ENCODE peak calls at places on chromosomes 2 and 18, in seven cellular contexts. E is lower lobe of right lung; H is coronary artery; I is cardiac muscle cell; L is stomach; N is body of pancreas; B is CD8-positive, alpha-beta T cell. O is an unnamed sample.

GRCh38 chr2:27717070-27717453 is 53.4 kb downstream of the SLC4A1AP start:
- DNase-seq in H (no peak), B (no peak), N (no peak), L (no peak), I (peak), E (no peak), O (no peak)

GRCh38 chr18:13608791-13609552 is 117.4 kb downstream of the FAM210A start:
- DNase-seq in N (no peak), B (no peak), I (no peak), E (no peak), L (no peak), H (no peak), O (peak)

GRCh38 chr2:237291138-237291792 is 122.7 kb downstream of the COL6A3 start:
- DNase-seq in H (peak), E (peak), L (peak), I (peak), B (no peak), N (peak), O (peak)

GRCh38 chr18:1383465-1383864 is 478.8 kb downstream of the ADCYAP1 start:
- DNase-seq in L (no peak), H (no peak), I (no peak), E (no peak), B (no peak), N (no peak), O (no peak)

GRCh38 chr2:217987391-217987790 is 15.4 kb downstream of the TNS1 start:
- DNase-seq in N (no peak), E (no peak), H (no peak), L (no peak), B (no peak), I (no peak), O (no peak)

GRCh38 chr2:13201924-13202323 is 485.2 kb downstream of the TRIB2 start:
- DNase-seq in B (no peak), E (no peak), N (peak), I (no peak), L (no peak), H (no peak), O (no peak)

GRCh38 chr2:128466377-128467175 is 147.9 kb upstream of the HS6ST1 start:
- DNase-seq in E (no peak), B (no peak), L (peak), N (no peak), H (peak), I (no peak), O (peak)

GRCh38 chr2:109326306-109326705 is 197.3 kb downstream of the SH3RF3 start:
- DNase-seq in L (no peak), E (no peak), N (no peak), I (no peak), H (no peak), B (no peak), O (no peak)

GRCh38 chr2:30232027-30232800 is 880 bp downstream of the LBH start:
- DNase-seq in H (peak), I (peak), B (peak), E (peak), L (peak), N (peak), O (no peak)

GRCh38 chr2:72937356-72937669 is 20.0 kb downstream of the EMX1 start:
- DNase-seq in H (no peak), L (no peak), B (no peak), N (no peak), I (no peak), E (no peak), O (no peak)

GRCh38 chr18:55641501-55641900 is 53.5 kb upstream of the TCF4 start:
- DNase-seq in B (no peak), I (peak), H (no peak), L (no peak), N (no peak), E (no peak), O (no peak)

GRCh38 chr2:215870088-215870490 is 143.3 kb downstream of the MREG start:
- DNase-seq in L (no peak), N (peak), B (no peak), E (no peak), H (no peak), I (peak), O (no peak)

GRCh38 chr2:10326151-10326616 is 23.5 kb downstream of the HPCAL1 start:
- DNase-seq in I (no peak), L (no peak), H (no peak), B (no peak), N (no peak), E (no peak), O (no peak)

GRCh38 chr2:134347756-134348155 is 93.9 kb downstream of the MGAT5 start:
- DNase-seq in N (no peak), E (no peak), L (no peak), I (no peak), B (no peak), H (no peak), O (no peak)

GRCh38 chr2:239257511-239257937 is 143.3 kb downstream of the HDAC4 start:
- DNase-seq in I (peak), E (no peak), L (no peak), N (no peak), H (no peak), B (no peak), O (no peak)

GRCh38 chr2:236602678-236603077 is 33.1 kb downstream of the ACKR3 start:
- DNase-seq in H (no peak), B (no peak), I (no peak), N (no peak), E (no peak), L (no peak), O (no peak)

GRCh38 chr18:59921384-59921891 is 21.6 kb downstream of the PMAIP1 start:
- DNase-seq in I (no peak), N (no peak), H (no peak), B (no peak), E (no peak), L (no peak), O (peak)

GRCh38 chr18:62187543-62188378 is 706 bp downstream of the RELCH start:
- DNase-seq in N (peak), I (peak), H (peak), L (peak), B (no peak), E (peak), O (no peak)

GRCh38 chr2:241812730-241813079 is 3.7 kb downstream of the NEU4 start:
- DNase-seq in E (no peak), L (no peak), N (no peak), B (no peak), H (peak), I (no peak), O (no peak)

GRCh38 chr18:29853126-29853525 is 1189.4 kb downstream of the DSC3 start:
- DNase-seq in E (no peak), B (no peak), N (no peak), H (no peak), L (no peak), I (no peak), O (no peak)

GRCh38 chr2:233051241-233052149 is 8.6 kb upstream of the INPP5D start:
- DNase-seq in L (no peak), I (peak), N (peak), B (no peak), H (peak), E (peak), O (no peak)

GRCh38 chr2:168781191-168781818 is 21.1 kb upstream of the NOSTRIN start:
- DNase-seq in N (peak), E (no peak), B (no peak), L (peak), H (no peak), I (peak), O (no peak)

GRCh38 chr2:168780671-168781071 is 21.8 kb upstream of the NOSTRIN start:
- DNase-seq in H (no peak), B (no peak), N (peak), E (no peak), L (no peak), I (peak), O (no peak)

GRCh38 chr2:168784993-168785392 is 17.4 kb upstream of the NOSTRIN start:
- DNase-seq in I (no peak), E (no peak), H (no peak), N (no peak), B (no peak), L (no peak), O (no peak)

GRCh38 chr2:168787098-168787781 is 15.2 kb upstream of the NOSTRIN start:
- DNase-seq in H (no peak), B (no peak), E (no peak), N (no peak), L (no peak), I (no peak), O (no peak)

DNA sequence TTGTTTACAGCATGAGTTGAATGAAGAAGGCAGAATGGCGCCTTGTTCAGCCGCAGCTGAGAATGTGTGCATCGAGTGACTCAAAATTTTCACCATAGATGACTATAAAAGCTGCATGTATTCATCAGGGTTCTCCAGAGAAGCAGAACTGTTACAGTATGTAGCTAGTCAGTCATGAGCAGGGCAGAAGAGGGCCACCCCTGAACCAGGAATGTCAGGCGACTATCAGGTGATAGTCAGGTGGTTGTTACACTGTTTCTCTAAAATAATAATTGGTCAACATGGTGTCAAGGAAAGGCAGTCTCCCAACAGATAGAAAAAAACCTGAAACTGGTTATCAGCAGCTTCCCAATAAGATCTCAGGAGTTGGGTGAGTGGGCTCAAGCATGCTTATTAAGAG is 20.2 kb upstream of the NOSTRIN start:
- DNase-seq in B (no peak), L (no peak), N (no peak), H (no peak), E (no peak), I (no peak), O (no peak)
- H3K27ac ChIP-seq in B (no peak), L (no peak), N (no peak), H (no peak), E (no peak), I (no peak), O (no peak)

DNA sequence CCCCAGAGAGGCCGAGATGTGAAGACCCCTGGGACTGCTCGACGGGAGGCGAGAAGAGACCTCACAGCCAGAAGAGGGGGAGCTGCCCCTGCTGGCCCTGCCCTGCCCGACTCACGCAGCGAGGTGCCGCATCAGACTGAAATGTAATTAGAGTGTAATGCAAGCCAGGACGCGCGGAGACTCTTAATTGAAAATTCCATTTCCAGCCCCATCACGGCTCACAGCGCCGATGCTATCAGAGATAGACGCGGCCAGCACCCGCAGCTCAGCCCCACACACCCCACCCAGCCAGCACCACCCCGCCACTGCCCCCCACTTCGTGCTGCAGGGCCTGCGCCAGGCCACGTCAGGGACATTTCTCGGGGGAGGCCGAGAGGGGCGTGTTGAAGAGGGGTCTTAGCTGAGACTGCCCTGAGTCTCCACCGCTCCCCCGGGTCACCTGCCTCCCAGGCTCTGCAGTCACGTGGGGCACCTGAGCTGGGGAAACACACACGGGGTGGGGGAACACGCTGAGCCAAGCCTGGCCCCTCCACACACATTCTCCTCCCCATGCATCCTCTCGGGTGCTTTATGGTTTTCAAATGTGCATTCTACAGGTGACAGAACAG is 78.1 kb downstream of the TEX51 start:
- DNase-seq in I (no peak), H (no peak), L (no peak), B (no peak), E (no peak), N (no peak), O (no peak)
- H3K4me3 ChIP-seq in I (no peak), H (no peak), L (no peak), B (no peak), E (no peak), N (no peak), O (no peak)

GRCh38 chr18:11310476-11311086 is 161.2 kb upstream of the PIEZO2 start:
- DNase-seq in L (no peak), B (no peak), I (peak), H (no peak), N (peak), E (no peak), O (no peak)

GRCh38 chr18:11307716-11308115 is 158.3 kb upstream of the PIEZO2 start:
- DNase-seq in L (no peak), N (no peak), B (no peak), I (no peak), E (no peak), H (no peak), O (no peak)

GRCh38 chr18:11305507-11305906 is 156.1 kb upstream of the PIEZO2 start:
- DNase-seq in I (no peak), H (no peak), L (no peak), E (no peak), B (no peak), N (no peak), O (no peak)

GRCh38 chr18:11308499-11308898 is 159.1 kb upstream of the PIEZO2 start:
- DNase-seq in N (no peak), H (no peak), I (peak), E (no peak), L (no peak), B (no peak), O (no peak)

GRCh38 chr18:11309172-11309571 is 159.8 kb upstream of the PIEZO2 start:
- DNase-seq in L (no peak), I (peak), N (no peak), H (no peak), E (no peak), B (no peak), O (no peak)
- TF ChIP-seq CTCF in L (no peak), I (peak), N (no peak), H (no peak), E (no peak), B (no peak), O (no peak)

DNA sequence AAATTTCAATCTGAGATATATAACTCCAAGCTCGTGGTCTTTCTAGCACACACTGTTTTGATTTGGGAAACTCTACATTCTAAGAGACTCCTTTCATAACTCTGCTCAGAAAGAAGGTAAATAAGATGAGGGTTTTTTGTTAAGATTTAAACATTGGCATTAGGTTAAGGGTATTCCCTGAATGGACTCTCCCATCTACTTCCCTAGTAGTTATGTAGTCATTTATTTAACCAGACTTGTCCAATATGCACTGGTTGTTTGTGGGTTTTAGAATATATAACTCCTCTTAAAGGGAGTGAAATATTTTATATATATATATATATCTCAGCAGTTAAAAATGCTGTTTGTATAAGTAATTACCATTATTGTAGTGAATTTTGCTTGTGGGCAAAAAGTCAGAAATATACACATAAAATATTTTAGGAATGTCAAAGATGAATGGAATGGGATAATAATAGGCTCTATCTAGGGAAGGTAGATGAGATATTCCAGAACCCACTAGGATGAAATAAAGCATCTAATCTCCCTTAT is 61.5 kb upstream of the WDR75 start:
- DNase-seq in H (no peak), L (no peak), N (no peak), I (peak), E (no peak), B (no peak), O (no peak)
- H3K27ac ChIP-seq in H (no peak), L (no peak), N (no peak), I (peak), E (no peak), B (no peak), O (no peak)

O was measured in esophagus muscularis mucosa.